ENCODE peak calls at places on chromosomes 6 and 20, in eight cellular contexts. E is GM13976, K is GM20000, P is dorsolateral prefrontal cortex, V is cardiac fibroblast, R is endothelial cell of umbilical vein, C is fibroblast of lung, X is colonic mucosa. T is an unnamed sample.

GRCh38 chr20:35551485-35551884 is 9.6 kb downstream of the ERGIC3 start:
- DNase-seq in X (no peak), K (no peak), P (no peak), V (peak; percentile 33), E (no peak), C (peak; percentile 6), R (no peak), T (no peak)

GRCh38 chr6:146851837-146852236 is 253.1 kb downstream of the ADGB start:
- DNase-seq in E (no peak), V (peak; percentile 65), R (no peak), X (no peak), P (no peak), C (peak; percentile 98), K (no peak), T (no peak)

GRCh38 chr6:25946631-25947030 is 16.0 kb upstream of the TRIM38 start:
- DNase-seq in C (no peak), K (no peak), X (no peak), P (no peak), R (no peak), V (no peak), E (no peak), T (no peak)

GRCh38 chr6:131822119-131822518 is 14.3 kb downstream of the ENPP1 start:
- DNase-seq in C (no peak), X (no peak), K (no peak), P (no peak), V (no peak), R (no peak), E (no peak), T (no peak)

GRCh38 chr6:106055442-106055975 is 30.6 kb upstream of the PRDM1 start:
- DNase-seq in P (no peak), K (no peak), E (no peak), C (no peak), R (no peak), V (no peak), X (no peak), T (no peak)

GRCh38 chr6:159126590-159126989 is 42.6 kb upstream of the FNDC1 start:
- DNase-seq in V (no peak), X (no peak), E (no peak), R (no peak), P (peak; percentile 28), C (no peak), K (no peak), T (no peak)

GRCh38 chr6:2749972-2750600 is 636 bp downstream of the MYLK4 start:
- DNase-seq in X (peak; percentile 71), R (peak; percentile 65), P (peak; percentile 56), V (peak; percentile 73), E (peak; percentile 48), C (peak; percentile 33), K (peak; percentile 69), T (no peak)

GRCh38 chr6:30411515-30412207 is 66.7 kb downstream of the RPP21 start:
- DNase-seq in P (peak; percentile 27), V (peak; percentile 54), X (peak; percentile 43), E (no peak), C (peak; percentile 30), K (no peak), R (peak; percentile 41), T (peak; percentile 1)

GRCh38 chr6:42961020-42961470 is 491 bp downstream of the GNMT start:
- DNase-seq in C (no peak), P (no peak), V (no peak), E (no peak), X (no peak), R (no peak), K (no peak), T (no peak)

GRCh38 chr6:33197431-33198048 is 2.9 kb downstream of the RXRB start:
- DNase-seq in V (peak; percentile 83), K (peak; percentile 83), X (peak; percentile 49), E (peak; percentile 77), C (peak; percentile 65), R (peak; percentile 70), P (no peak), T (peak; percentile 27)

GRCh38 chr6:41306187-41306854 is 19.8 kb upstream of the TREM1 start:
- DNase-seq in E (peak; percentile 41), X (peak; percentile 55), C (peak; percentile 31), K (peak; percentile 57), R (peak; percentile 49), P (no peak), V (peak; percentile 52), T (peak; percentile 5)

GRCh38 chr6:3751019-3751729 is at the start of gene PXDC1:
- DNase-seq in E (peak; percentile 52), P (no peak), X (no peak), R (peak; percentile 28), K (peak; percentile 59), V (no peak), C (no peak), T (no peak)

GRCh38 chr6:41655706-41656668 is 17.7 kb downstream of the MDFI start:
- DNase-seq in R (peak; percentile 73), V (peak; percentile 56), C (peak; percentile 59), K (no peak), E (no peak), X (no peak), P (no peak), T (no peak)

GRCh38 chr6:7727951-7728854 is 2.3 kb downstream of the BMP6 start:
- DNase-seq in E (peak; percentile 59), R (no peak), X (peak; percentile 24), K (peak; percentile 50), C (peak; percentile 30), V (peak; percentile 55), P (peak; percentile 31), T (no peak)

GRCh38 chr6:14126250-14126649 is 8.7 kb downstream of the CD83 start:
- DNase-seq in V (no peak), C (no peak), P (no peak), R (no peak), E (no peak), X (no peak), K (no peak), T (no peak)

GRCh38 chr20:58037631-58038030 is 190.8 kb downstream of the ANKRD60 start:
- DNase-seq in R (no peak), P (no peak), E (no peak), C (no peak), K (no peak), V (no peak), X (no peak), T (no peak)

GRCh38 chr20:36313476-36313875 is 7.3 kb downstream of the DLGAP4 start:
- DNase-seq in K (no peak), V (no peak), R (no peak), C (no peak), P (no peak), X (no peak), E (peak; percentile 28), T (no peak)

GRCh38 chr6:145427232-145427631 is 308.1 kb downstream of the EPM2A start:
- DNase-seq in V (no peak), P (no peak), C (no peak), R (no peak), E (no peak), K (no peak), X (no peak), T (no peak)

GRCh38 chr6:53679446-53679933 is 13.9 kb upstream of the KLHL31 start:
- DNase-seq in R (peak; percentile 33), X (no peak), E (no peak), C (peak; percentile 46), P (no peak), K (peak; percentile 16), V (peak; percentile 61), T (no peak)

GRCh38 chr20:58053391-58054055 is 174.9 kb downstream of the ANKRD60 start:
- DNase-seq in X (no peak), P (no peak), E (no peak), K (no peak), R (no peak), V (no peak), C (no peak), T (no peak)

GRCh38 chr20:40728470-40728869 is 39.4 kb upstream of the MAFB start:
- DNase-seq in V (no peak), E (no peak), R (no peak), X (no peak), P (no peak), C (no peak), K (no peak), T (no peak)

GRCh38 chr6:55617272-55617671 is 38.3 kb upstream of the HMGCLL1 start:
- DNase-seq in V (peak; percentile 67), X (peak; percentile 27), R (peak; percentile 60), K (peak; percentile 10), C (peak; percentile 25), P (no peak), E (peak; percentile 5), T (no peak)
- TF ChIP-seq CTCF in V (peak; percentile 66), X (peak; percentile 24), R (peak; percentile 59), K (no peak), C (peak; percentile 47), P (peak; percentile 32), E (peak; percentile 50), T (peak; percentile 41)

DNA sequence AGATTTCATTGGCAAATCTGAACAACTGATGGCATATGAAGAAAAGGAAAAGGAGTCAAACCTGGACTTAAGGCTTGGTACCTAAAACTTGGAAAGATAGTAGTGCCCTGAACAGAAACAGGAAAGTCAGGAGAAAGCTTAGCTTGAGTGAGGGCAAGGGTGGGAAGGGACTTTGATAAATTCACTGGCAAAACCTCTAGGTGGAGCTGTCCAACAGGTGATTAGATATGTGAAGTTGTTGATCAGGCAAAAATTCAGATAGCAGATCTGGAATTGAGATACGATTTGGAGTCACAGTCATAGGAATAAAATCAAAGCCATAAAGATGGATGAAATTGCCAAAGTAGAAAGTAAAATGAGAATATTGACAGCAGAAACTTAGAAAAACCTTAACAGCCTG is 16.1 kb upstream of the ZNF292 start:
- DNase-seq in K (peak; percentile 63), R (peak; percentile 61), P (no peak), V (peak; percentile 64), E (peak; percentile 59), X (peak; percentile 40), C (peak; percentile 36), T (no peak)
- TF ChIP-seq CTCF in K (peak; percentile 43), R (peak; percentile 59), P (peak; percentile 61), V (peak; percentile 66), E (peak; percentile 64), X (peak; percentile 57), C (peak; percentile 66), T (peak; percentile 74)

DNA sequence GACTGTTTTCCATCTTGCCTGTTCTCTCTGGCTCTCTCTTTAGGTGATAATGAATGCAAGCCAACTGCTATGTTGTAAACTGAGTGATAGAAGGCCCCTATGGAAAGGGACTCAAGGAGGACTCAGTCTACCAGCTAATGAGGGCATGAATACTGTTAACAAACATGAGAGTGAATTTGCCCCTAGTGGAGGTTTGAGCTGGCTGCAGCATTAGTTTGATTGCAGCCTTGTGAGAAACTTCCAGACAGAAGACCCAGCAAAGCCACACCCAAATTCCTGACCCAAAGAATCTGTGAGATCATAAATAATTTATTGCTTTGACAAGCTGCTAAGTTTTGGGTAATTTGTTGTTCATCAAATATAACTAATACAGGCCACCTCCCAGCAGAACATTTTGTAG is 50.0 kb upstream of the PLCB1 start:
- DNase-seq in P (no peak), E (no peak), K (no peak), C (peak; percentile 17), V (peak; percentile 50), R (no peak), X (no peak), T (no peak)
- TF ChIP-seq CTCF in P (no peak), E (no peak), K (no peak), C (peak; percentile 38), V (peak; percentile 59), R (peak; percentile 23), X (no peak), T (peak; percentile 23)

DNA sequence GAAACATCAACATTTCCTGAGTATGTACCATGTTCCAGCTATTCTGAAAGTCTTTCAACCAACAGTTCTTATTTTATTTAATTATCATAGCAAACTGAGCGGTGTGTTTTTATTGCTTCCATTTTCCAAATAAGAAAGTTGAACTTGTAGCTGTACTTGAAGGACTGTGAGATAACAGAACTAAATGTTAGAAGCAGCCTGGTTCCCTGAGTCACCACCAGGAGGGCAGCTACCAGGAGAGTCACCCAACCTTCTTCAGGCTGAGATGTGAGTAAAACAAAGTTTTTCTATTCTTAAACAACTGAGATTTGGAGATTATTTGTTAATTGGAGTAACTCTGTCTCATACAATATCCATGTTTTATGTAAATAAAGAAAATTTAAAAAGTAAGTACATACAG is 403.4 kb downstream of the PKHD1 start:
- DNase-seq in P (no peak), K (no peak), V (no peak), X (no peak), E (no peak), R (no peak), C (no peak), T (no peak)
- TF ChIP-seq CTCF in P (no peak), K (no peak), V (no peak), X (no peak), E (no peak), R (no peak), C (no peak), T (no peak)

T was measured in AG09319.